ENCODE peak calls at places on chromosomes 2 and 18, in seven cellular contexts. U, E, K, X, D, V and A are unnamed samples.
A peak's percentile ranks its signal among the peaks of the same experiment; 100 is the strongest.

GRCh38 chr2:3703236-3703682 is at the start of gene DCDC2C:
- DNase-seq in K (no peak), U (no peak), E (no peak), V (no peak), X (no peak), D (no peak), A (no peak)

GRCh38 chr2:29042581-29043075 is 31.7 kb downstream of the PCARE start:
- DNase-seq in V (peak; percentile 18), X (no peak), D (no peak), U (no peak), K (no peak), E (no peak), A (peak; percentile 70)

GRCh38 chr18:32879497-32879896 is 106.7 kb upstream of the KLHL14 start:
- DNase-seq in U (no peak), V (no peak), E (no peak), X (no peak), K (no peak), D (no peak), A (no peak)

GRCh38 chr2:233430091-233430490 is 75.8 kb downstream of the DGKD start:
- DNase-seq in X (no peak), D (no peak), V (peak; percentile 66), U (no peak), E (no peak), K (no peak), A (no peak)

GRCh38 chr2:205424326-205424725 is 258.0 kb upstream of the NRP2 start:
- DNase-seq in U (no peak), X (no peak), E (no peak), D (no peak), V (no peak), K (no peak), A (no peak)

GRCh38 chr18:3624818-3625716 is 175.1 kb downstream of the TGIF1 start:
- DNase-seq in K (peak; percentile 42), E (no peak), V (peak; percentile 96), X (peak; percentile 72), D (no peak), U (peak; percentile 43), A (no peak)

GRCh38 chr2:173979721-173980351 is 14.7 kb upstream of the SP3 start:
- DNase-seq in D (no peak), K (no peak), V (no peak), U (no peak), E (no peak), X (no peak), A (peak; percentile 52)

GRCh38 chr2:151757861-151758260 is 23.6 kb upstream of the NEB start:
- DNase-seq in E (no peak), X (no peak), D (no peak), V (no peak), K (no peak), U (no peak), A (no peak)

GRCh38 chr2:64853894-64854293 is 135.3 kb upstream of the SLC1A4 start:
- DNase-seq in U (no peak), D (no peak), E (no peak), K (no peak), X (no peak), V (no peak), A (no peak)

GRCh38 chr18:37900281-37900680 is 334.7 kb upstream of the CELF4 start:
- DNase-seq in X (no peak), V (no peak), K (no peak), E (no peak), D (no peak), U (no peak), A (no peak)

GRCh38 chr2:131410173-131410572 is 46.2 kb upstream of the RAB6D start:
- DNase-seq in E (no peak), K (no peak), X (no peak), V (no peak), D (no peak), U (no peak), A (no peak)

GRCh38 chr2:16320716-16321115 is 344.9 kb downstream of the CYRIA start:
- DNase-seq in K (no peak), E (no peak), V (no peak), X (no peak), D (no peak), U (no peak), A (no peak)

GRCh38 chr18:2641638-2642037 is 13.9 kb upstream of the SMCHD1 start:
- DNase-seq in E (peak; percentile 77), D (no peak), U (no peak), X (no peak), K (no peak), V (no peak), A (no peak)

GRCh38 chr2:201194097-201194496 is 11.2 kb downstream of the CASP10 start:
- DNase-seq in X (no peak), K (no peak), D (no peak), V (no peak), E (peak; percentile 55), U (no peak), A (no peak)
- H3K4me1 ChIP-seq in X (no peaks in the 10 kb centered on the region), K (no peaks in the 10 kb centered on the region), D (no peaks in the 10 kb centered on the region), V (no peaks in the 10 kb centered on the region), E (peaks cover 12% of the 10 kb centered on the region), U (peaks cover 47% of the 10 kb centered on the region), A (no peaks in the 10 kb centered on the region)

DNA sequence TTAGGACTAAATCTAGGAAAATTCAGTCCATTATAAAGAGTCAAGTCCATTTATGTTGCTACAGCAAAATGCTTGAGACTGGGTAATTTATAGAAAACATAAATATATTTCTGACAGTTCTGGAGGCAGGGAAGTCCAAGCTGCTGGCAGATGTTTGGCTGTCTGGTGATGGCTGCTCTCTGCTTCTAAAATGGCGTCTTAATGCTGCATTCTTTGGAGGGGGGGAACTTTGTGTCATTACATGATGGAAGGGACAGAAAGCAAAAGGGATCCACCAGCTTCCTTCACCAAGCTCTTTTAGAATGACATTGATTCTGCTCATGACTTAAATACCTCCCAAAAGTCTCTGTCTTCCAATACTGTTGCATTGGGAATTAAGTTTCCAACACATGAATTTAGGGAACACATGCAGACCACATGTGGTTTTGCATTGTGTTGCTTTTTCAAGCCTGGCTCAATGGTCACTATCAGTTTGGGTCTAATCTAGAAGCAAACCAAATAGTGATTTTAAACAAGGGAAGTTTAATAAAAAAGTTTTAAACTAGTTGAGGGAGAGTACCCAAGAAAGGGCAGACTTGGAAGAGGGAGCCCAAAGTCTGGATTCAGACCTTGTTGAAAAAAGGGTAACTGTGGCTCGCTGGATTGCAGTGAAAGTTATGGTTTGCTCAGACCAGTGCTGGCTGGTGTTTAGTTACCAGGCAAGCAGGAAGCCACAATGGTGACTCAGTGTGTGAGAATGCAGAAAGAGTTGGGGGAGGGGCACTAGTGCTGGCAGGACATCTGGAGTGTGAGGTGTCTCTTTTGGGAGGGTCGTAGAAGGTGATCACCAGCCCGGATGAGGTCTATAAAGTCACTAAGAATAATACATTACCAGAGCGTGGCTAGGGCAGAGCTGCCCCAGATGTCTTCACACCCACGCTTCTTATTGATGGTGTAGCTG is 30.8 kb downstream of the C18orf54 start:
- DNase-seq in E (peak; percentile 40), X (no peak), D (no peak), K (peak; percentile 41), U (no peak), V (peak; percentile 62), A (no peak)
- TF ChIP-seq POLR2A in E (peak; percentile 26), X (no peak), D (no peak), K (no peak), U (no peak), V (no peak), A (no peak)

GRCh38 chr2:45506756-45507155 is 104.3 kb downstream of the SRBD1 start:
- DNase-seq in V (no peak), E (no peak), U (no peak), X (no peak), K (no peak), D (no peak), A (no peak)

GRCh38 chr2:45505138-45505537 is 105.9 kb downstream of the SRBD1 start:
- DNase-seq in V (no peak), X (no peak), K (no peak), E (no peak), D (no peak), U (no peak), A (no peak)

DNA sequence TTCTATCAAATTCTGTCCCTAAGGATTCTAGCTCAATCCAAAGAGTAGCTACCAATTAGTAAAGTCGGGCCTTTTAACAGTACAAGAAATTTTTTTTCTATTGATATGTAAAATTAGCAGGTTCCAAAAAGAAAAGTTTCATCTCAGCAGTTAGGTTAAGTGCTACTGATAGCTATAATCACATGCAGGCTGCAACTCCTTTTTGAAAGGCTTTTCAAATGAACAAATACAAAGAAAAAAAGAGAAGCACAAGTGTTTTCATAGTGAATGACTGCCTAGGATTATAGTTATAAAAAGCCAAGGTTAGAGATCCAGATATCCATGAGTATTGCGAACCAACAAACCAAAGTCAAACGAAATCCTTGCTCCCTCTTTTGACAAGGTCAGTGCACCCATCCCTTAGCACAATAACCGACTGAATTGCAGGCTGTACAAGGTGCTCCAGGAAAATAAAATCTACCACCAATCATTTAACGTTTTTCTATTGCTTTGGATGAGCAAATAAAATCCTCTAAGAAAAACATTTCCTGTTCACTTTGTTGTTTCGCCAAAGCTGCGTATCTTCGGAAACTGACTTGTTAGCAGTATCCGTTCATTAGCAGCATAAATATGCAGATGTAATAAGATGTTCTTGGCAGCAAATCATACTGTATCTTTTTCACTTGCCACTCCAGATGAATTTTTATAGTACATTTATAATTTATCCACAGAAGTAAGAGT is 100.2 kb downstream of the SRBD1 start:
- DNase-seq in V (no peak), D (no peak), E (no peak), U (no peak), K (no peak), X (no peak), A (no peak)
- H3K4me1 ChIP-seq in V (no peaks in the 10 kb centered on the region), D (no peaks in the 10 kb centered on the region), E (no peaks in the 10 kb centered on the region), U (no peaks in the 10 kb centered on the region), K (no peaks in the 10 kb centered on the region), X (no peaks in the 10 kb centered on the region), A (peaks cover 9% of the 10 kb centered on the region)

GRCh38 chr2:240998706-240999000 is 235 bp downstream of the SNED1 start:
- DNase-seq in U (no peak), X (no peak), V (no peak), E (no peak), K (no peak), D (no peak), A (no peak)

GRCh38 chr2:240997856-240998705 is at the start of gene SNED1:
- DNase-seq in K (peak; percentile 90), U (peak; percentile 93), D (peak; percentile 87), E (no peak), V (peak; percentile 79), X (peak; percentile 93), A (peak; percentile 95)

GRCh38 chr2:241000831-241001321 is 2.5 kb downstream of the SNED1 start:
- DNase-seq in E (no peak), U (peak; percentile 37), V (no peak), X (peak; percentile 57), D (no peak), K (no peak), A (peak; percentile 14)

GRCh38 chr2:240999873-241000541 is 1.6 kb downstream of the SNED1 start:
- DNase-seq in V (no peak), E (no peak), X (peak; percentile 59), K (peak; percentile 8), D (no peak), U (peak; percentile 20), A (peak; percentile 12)

DNA sequence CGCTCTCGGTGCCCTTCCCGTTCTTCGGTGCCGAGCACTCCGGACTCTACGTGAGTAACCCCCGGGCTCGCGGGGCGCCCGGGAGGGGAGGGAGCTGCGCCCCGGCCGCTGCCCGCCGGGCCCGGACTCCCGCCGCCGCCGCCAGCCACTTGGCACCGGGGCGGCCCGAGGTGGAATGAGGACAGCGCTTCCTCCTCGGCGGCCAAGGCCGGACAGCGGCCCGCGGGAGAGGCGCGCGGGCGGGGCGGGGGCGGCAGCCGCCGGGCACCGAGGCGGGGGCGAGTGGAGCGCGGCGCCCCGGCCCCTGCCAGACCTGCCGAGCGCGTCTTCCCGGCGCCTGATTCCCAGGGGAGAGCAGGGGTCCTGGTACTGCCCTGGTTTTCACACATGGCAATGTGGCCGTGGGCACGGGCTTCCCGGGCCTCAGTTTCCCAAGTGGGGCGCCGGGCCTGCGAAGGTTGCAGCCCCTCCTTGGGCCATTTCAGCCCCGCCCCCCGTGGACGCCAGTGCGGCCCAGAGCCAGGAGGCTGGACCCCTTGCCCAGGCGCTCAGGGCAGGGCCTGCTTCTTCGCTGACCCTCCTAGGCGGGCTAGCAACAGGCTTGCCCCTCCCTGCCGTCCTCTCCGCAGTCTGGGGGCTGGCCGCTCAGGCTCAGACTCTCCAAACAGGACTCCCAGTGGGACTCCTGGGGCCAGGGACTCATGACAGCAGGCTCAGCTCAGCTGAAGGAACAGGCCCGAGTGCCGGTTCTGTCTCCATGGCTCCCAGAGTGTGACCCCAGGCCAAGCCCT is 778 bp downstream of the SNED1 start:
- DNase-seq in V (no peak), D (no peak), U (peak; percentile 45), X (peak; percentile 71), K (peak; percentile 28), E (no peak), A (peak; percentile 30)
- TF ChIP-seq POLR2A in V (no peak), D (no peak), U (no peak), X (no peak), K (no peak), E (no peak), A (no peak)